ENCODE peak calls at places on chromosomes 12 and 14, in six cellular contexts. U is Daoy, P is fibroblast of pulmonary artery, L is skeletal muscle cell, I is HEK293T, W is non-pigmented ciliary epithelial cell. N is an unnamed sample.

GRCh38 chr14:71942904-71943694 is 10.9 kb downstream of the RGS6 start:
- DNase-seq in L (no peak), U (no peak), W (no peak), P (no peak), I (no peak), N (no peak)

GRCh38 chr12:4435537-4435936 is 10.1 kb downstream of the FGF6 start:
- DNase-seq in U (no peak), W (no peak), I (no peak), P (no peak), L (no peak), N (no peak)

GRCh38 chr12:4833511-4833910 is 76.2 kb upstream of the KCNA1 start:
- DNase-seq in I (no peak), L (no peak), U (no peak), P (no peak), W (no peak), N (no peak)

GRCh38 chr14:64682843-64683242 is 21.4 kb upstream of the PLEKHG3 start:
- DNase-seq in U (no peak), I (no peak), L (no peak), W (no peak), P (no peak), N (no peak)

GRCh38 chr12:107207931-107208515 is 114.7 kb upstream of the CRY1 start:
- DNase-seq in U (no peak), I (no peak), W (no peak), L (no peak), P (no peak), N (no peak)

GRCh38 chr12:20280515-20280914 is 87.8 kb upstream of the PDE3A start:
- DNase-seq in L (no peak), P (peak; percentile 74), U (no peak), I (no peak), W (no peak), N (no peak)

GRCh38 chr12:47209014-47209413 is 129.3 kb upstream of the AMIGO2 start:
- DNase-seq in L (no peak), P (no peak), W (no peak), U (no peak), I (no peak), N (no peak)

GRCh38 chr14:105187935-105188524 is 6.9 kb upstream of the NUDT14 start:
- DNase-seq in L (no peak), U (peak; percentile 53), P (no peak), W (no peak), I (no peak), N (no peak)

GRCh38 chr12:113299619-113300237 is 35.2 kb downstream of the SLC8B1 start:
- DNase-seq in U (peak; percentile 85), W (peak; percentile 35), L (peak; percentile 34), P (peak; percentile 88), I (no peak), N (no peak)

GRCh38 chr12:125021096-125021495 is 27.7 kb downstream of the BRI3BP start:
- DNase-seq in W (no peak), U (no peak), I (no peak), P (no peak), L (no peak), N (no peak)

GRCh38 chr12:27534060-27534764 is 10.2 kb downstream of the PPFIBP1 start:
- DNase-seq in I (no peak), L (no peak), U (no peak), P (no peak), W (no peak), N (no peak)

GRCh38 chr12:82880442-82880901 is 193.8 kb downstream of the TMTC2 start:
- DNase-seq in L (peak; percentile 3), I (peak; percentile 13), U (no peak), W (no peak), P (no peak), N (peak; percentile 37)

GRCh38 chr14:70036665-70037064 is 152.1 kb downstream of the SLC8A3 start:
- DNase-seq in U (peak; percentile 44), W (no peak), I (peak; percentile 22), P (no peak), L (no peak), N (no peak)

GRCh38 chr12:69732088-69732487 is 6.6 kb upstream of the RAB3IP start:
- DNase-seq in W (no peak), U (peak; percentile 75), I (no peak), P (peak; percentile 22), L (no peak), N (no peak)

GRCh38 chr14:69877492-69877891 is 1.7 kb upstream of the SMOC1 start:
- DNase-seq in W (peak; percentile 9), L (no peak), I (peak; percentile 42), U (peak; percentile 51), P (peak; percentile 49), N (peak; percentile 58)

GRCh38 chr12:19234171-19234704 is 104.7 kb downstream of the PLEKHA5 start:
- DNase-seq in L (no peak), P (peak; percentile 65), W (no peak), U (no peak), I (peak; percentile 8), N (peak; percentile 43)

GRCh38 chr12:95520825-95521224 is 30.5 kb downstream of the USP44 start:
- DNase-seq in I (no peak), U (no peak), W (no peak), L (no peak), P (no peak), N (no peak)

GRCh38 chr14:34629657-34630529 is at the start of gene SNX6:
- DNase-seq in I (peak; percentile 98), W (no peak), P (peak; percentile 77), U (peak; percentile 89), L (peak; percentile 28), N (peak; percentile 93)

GRCh38 chr14:60220084-60220483 is 28.9 kb upstream of the PPM1A start:
- DNase-seq in I (no peak), U (no peak), W (no peak), L (no peak), P (no peak), N (no peak)

GRCh38 chr14:93956514-93957332 is 19.6 kb downstream of the ASB2 start:
- DNase-seq in I (no peak), P (no peak), U (no peak), L (no peak), W (no peak), N (no peak)

GRCh38 chr14:64682173-64682710 is 22.0 kb upstream of the PLEKHG3 start:
- DNase-seq in W (no peak), I (no peak), U (peak; percentile 40), L (no peak), P (peak; percentile 84), N (no peak)

GRCh38 chr12:132713123-132713522 is 2.5 kb downstream of the PGAM5 start:
- DNase-seq in U (no peak), L (no peak), I (no peak), P (no peak), W (no peak), N (no peak)

GRCh38 chr12:15886372-15887042 is 4.3 kb downstream of the STRAP start:
- DNase-seq in P (no peak), W (no peak), U (no peak), I (no peak), L (no peak), N (no peak)

GRCh38 chr14:104319489-104320241 is 181.3 kb downstream of the KIF26A start:
- DNase-seq in I (no peak), U (no peak), L (no peak), P (no peak), W (no peak), N (no peak)

GRCh38 chr12:4809013-4809448 is 88.8 kb downstream of the GALNT8 start:
- DNase-seq in I (peak; percentile 49), P (no peak), U (peak; percentile 64), L (no peak), W (no peak), N (peak; percentile 95)

GRCh38 chr12:13661005-13661887 is 320.2 kb downstream of the GRIN2B start:
- DNase-seq in U (peak; percentile 57), P (peak; percentile 56), L (peak; percentile 14), W (peak; percentile 11), I (peak; percentile 60), N (peak; percentile 45)

GRCh38 chr14:100081997-100082625 is 16.9 kb downstream of the EVL start:
- DNase-seq in I (no peak), P (no peak), U (no peak), W (no peak), L (no peak), N (no peak)

GRCh38 chr12:52167578-52167977 is 24.2 kb downstream of the KRT80 start:
- DNase-seq in P (no peak), L (no peak), U (no peak), W (no peak), I (no peak), N (no peak)

GRCh38 chr12:256958-257357 is 5.7 kb downstream of the SLC6A13 start:
- DNase-seq in U (no peak), L (no peak), P (no peak), I (no peak), W (no peak), N (no peak)